ENCODE peak calls at places on chromosomes 2 and 18, in eight cellular contexts. Y is coronary artery, X is astrocyte of the spinal cord, U is fibroblast of mammary gland, G is AG09309, V is osteocyte, M is DND-41, Z is fibroblast of lung. P is an unnamed sample.
A peak's percentile ranks its signal among the peaks of the same experiment; 100 is the strongest.

GRCh38 chr2:135676031-135676430 is 65.6 kb upstream of the UBXN4 start:
- DNase-seq in Y (no peak), X (no peak), U (peak; percentile 8), G (no peak), V (no peak), M (no peak), Z (no peak), P (no peak)

GRCh38 chr2:100786297-100786658 is 33.7 kb upstream of the NPAS2 start:
- DNase-seq in Y (no peak), X (peak; percentile 91), U (peak; percentile 75), G (peak; percentile 80), V (no peak), M (no peak), Z (peak; percentile 66), P (no peak)

GRCh38 chr2:160006466-160006865 is 55.9 kb downstream of the PLA2R1 start:
- DNase-seq in Y (no peak), X (no peak), U (no peak), G (no peak), V (no peak), M (no peak), Z (no peak), P (no peak)

GRCh38 chr2:48600917-48601316 is 16.7 kb upstream of the GTF2A1L start:
- DNase-seq in Y (no peak), X (peak; percentile 39), U (peak; percentile 93), G (peak; percentile 27), V (no peak), M (no peak), Z (peak; percentile 68), P (no peak)

GRCh38 chr18:21444465-21445023 is 156.0 kb downstream of the ESCO1 start:
- DNase-seq in Y (no peak), X (peak; percentile 70), U (peak; percentile 78), G (peak; percentile 24), V (no peak), M (peak; percentile 22), Z (peak; percentile 78), P (no peak)

GRCh38 chr2:229344151-229344551 is 73.1 kb upstream of the PID1 start:
- DNase-seq in Y (no peak), X (peak; percentile 49), U (peak; percentile 91), G (peak; percentile 40), V (no peak), M (no peak), Z (peak; percentile 66), P (no peak)

GRCh38 chr2:106649306-106649705 is 162.1 kb downstream of the CD8B2 start:
- DNase-seq in Y (no peak), X (no peak), U (no peak), G (no peak), V (no peak), M (no peak), Z (no peak), P (no peak)

GRCh38 chr2:235414422-235414821 is 79.4 kb upstream of the AGAP1 start:
- DNase-seq in Y (no peak), X (no peak), U (no peak), G (no peak), V (no peak), M (no peak), Z (no peak), P (no peak)

GRCh38 chr2:169895294-169895985 is 68.2 kb downstream of the UBR3 start:
- DNase-seq in Y (no peak), X (peak; percentile 52), U (peak; percentile 16), G (no peak), V (no peak), M (no peak), Z (peak; percentile 35), P (no peak)

GRCh38 chr18:61883547-61883946 is 9.3 kb downstream of the RNF152 start:
- DNase-seq in Y (no peak), X (no peak), U (no peak), G (no peak), V (no peak), M (no peak), Z (no peak), P (no peak)

GRCh38 chr18:37524546-37525301 is 40.9 kb downstream of the CELF4 start:
- DNase-seq in Y (no peak), X (no peak), U (no peak), G (no peak), V (no peak), M (no peak), Z (no peak), P (no peak)

GRCh38 chr18:77066689-77067088 is 65.9 kb downstream of the MBP start:
- DNase-seq in Y (no peak), X (no peak), U (no peak), G (no peak), V (no peak), M (no peak), Z (no peak), P (no peak)
- TF ChIP-seq CTCF in Y (no peak), X (no peak), U (no peak), G (no peak), V (no peak), M (no peak), Z (no peak), P (no peak)

GRCh38 chr2:182766626-182767025 is 50.6 kb downstream of the DNAJC10 start:
- DNase-seq in Y (no peak), X (no peak), U (no peak), G (no peak), V (no peak), M (no peak), Z (no peak), P (no peak)
- TF ChIP-seq CTCF in Y (no peak), X (no peak), U (no peak), G (no peak), V (no peak), M (no peak), Z (no peak), P (no peak)

DNA sequence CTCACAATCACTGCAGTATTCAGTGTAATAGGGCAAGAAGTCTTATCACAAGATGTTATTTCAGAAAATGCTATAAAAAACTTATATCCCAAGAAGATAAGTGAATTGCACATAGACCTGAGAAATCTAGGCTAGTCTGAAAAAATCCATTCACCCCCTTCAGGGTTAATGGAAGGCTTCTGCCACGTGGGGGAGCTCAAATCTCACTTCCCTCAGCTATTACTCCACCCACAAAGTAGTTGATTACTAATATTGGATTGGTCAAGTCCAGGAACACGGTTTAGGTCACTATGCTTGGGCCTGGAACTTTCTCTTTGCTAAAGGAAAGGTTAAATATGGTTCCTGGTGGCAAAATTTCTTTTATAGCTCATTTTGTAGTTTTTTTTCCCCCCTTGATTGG is 51.2 kb upstream of the ADAM23 start:
- DNase-seq in Y (no peak), X (peak; percentile 43), U (peak; percentile 63), G (peak; percentile 28), V (no peak), M (peak; percentile 7), Z (peak; percentile 56), P (no peak)
- TF ChIP-seq CTCF in Y (no peak), X (peak; percentile 60), U (peak; percentile 64), G (peak; percentile 65), V (peak; percentile 63), M (peak; percentile 46), Z (peak; percentile 60), P (peak; percentile 68)

DNA sequence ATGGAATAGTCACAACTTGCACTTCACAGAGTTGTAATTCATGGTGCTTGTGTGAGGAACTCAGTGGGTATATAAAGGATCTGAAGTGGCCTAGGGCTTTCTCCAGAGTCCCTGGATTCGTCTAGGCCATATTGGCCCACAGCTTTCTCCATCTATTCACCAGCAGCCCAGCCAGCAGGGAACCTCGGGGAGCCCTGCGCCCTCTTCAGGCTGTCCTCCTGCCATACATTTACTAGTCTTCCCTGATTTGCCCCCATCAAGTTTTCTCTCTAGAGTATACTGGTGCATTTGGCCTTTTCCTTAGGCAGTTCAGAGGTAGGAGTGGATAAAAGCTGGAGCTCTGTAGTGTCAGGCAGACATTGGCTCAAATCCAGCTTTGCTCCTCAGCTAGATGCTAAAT is 278.3 kb downstream of the MYCN start:
- DNase-seq in Y (no peak), X (no peak), U (no peak), G (no peak), V (no peak), M (no peak), Z (no peak), P (no peak)
- TF ChIP-seq CTCF in Y (no peak), X (no peak), U (no peak), G (no peak), V (no peak), M (peak; percentile 4), Z (no peak), P (peak; percentile 72)

GRCh38 chr2:1546901-1547300 is 133.6 kb downstream of the TPO start:
- DNase-seq in Y (no peak), X (no peak), U (no peak), G (no peak), V (no peak), M (no peak), Z (no peak), P (no peak)
- TF ChIP-seq CTCF in Y (no peak), X (peak; percentile 26), U (peak; percentile 15), G (peak; percentile 16), V (no peak), M (no peak), Z (peak; percentile 18), P (no peak)

DNA sequence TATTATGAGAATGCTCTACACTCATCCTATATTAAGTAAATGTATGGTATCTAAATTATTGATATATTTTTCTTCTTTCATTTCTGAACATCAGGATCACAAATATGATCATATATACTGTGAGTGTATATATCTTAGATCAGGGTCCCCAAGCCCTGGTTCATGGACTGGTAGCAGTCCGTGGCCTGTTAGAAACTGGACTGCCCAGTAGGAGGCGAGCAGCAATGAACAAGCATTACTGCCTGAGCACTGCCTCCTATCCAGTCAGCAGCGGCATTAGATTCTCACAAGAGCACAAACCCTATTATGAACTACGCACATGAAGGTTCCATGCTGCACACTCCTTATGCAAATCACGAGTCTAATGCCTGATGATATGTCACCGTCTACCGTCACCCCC is 1247.1 kb upstream of the NXPH2 start:
- DNase-seq in Y (no peak), X (no peak), U (no peak), G (no peak), V (no peak), M (no peak), Z (no peak), P (no peak)
- TF ChIP-seq CTCF in Y (no peak), X (no peak), U (no peak), G (no peak), V (no peak), M (no peak), Z (no peak), P (no peak)

GRCh38 chr2:1136071-1136470 is 185.4 kb downstream of the SNTG2 start:
- DNase-seq in Y (no peak), X (no peak), U (peak; percentile 3), G (no peak), V (no peak), M (no peak), Z (peak; percentile 6), P (no peak)
- TF ChIP-seq CTCF in Y (no peak), X (peak; percentile 40), U (peak; percentile 29), G (peak; percentile 74), V (peak; percentile 46), M (peak; percentile 49), Z (peak; percentile 46), P (peak; percentile 75)

DNA sequence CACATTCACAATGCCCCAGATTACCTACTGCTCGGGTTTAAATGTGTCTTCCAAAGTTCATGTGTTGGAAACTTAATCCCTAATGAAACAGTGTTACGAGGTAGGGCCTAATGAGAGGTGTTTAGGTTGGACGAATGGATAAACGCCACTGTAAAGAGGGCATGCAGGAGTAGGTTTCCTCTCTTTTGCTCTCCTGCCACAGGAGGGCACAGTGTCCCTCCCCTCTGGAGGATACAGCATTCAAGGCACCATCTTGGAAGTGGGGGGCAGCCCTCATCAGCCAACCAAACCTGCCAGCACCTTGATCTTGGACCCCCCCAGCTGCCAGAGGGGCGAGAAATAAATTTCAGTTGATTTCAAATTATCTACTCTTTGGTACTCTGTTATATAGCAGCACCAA is 103.5 kb downstream of the TSHZ1 start:
- DNase-seq in Y (no peak), X (no peak), U (no peak), G (no peak), V (no peak), M (no peak), Z (no peak), P (no peak)
- TF ChIP-seq CTCF in Y (no peak), X (peak; percentile 12), U (no peak), G (peak; percentile 31), V (no peak), M (peak; percentile 26), Z (no peak), P (no peak)

P was measured in type B pancreatic cell.